ENCODE peak calls at places on chromosomes 4 and X, in eight cellular contexts. R, H, M, T, D, P, Y and L are unnamed samples.

GRCh38 chr4:25160714-25161598 is 707 bp upstream of the SEPSECS start:
- DNase-seq in Y (peak; percentile 21), T (no peak), D (no peak), P (no peak), H (no peak), M (no peak), R (no peak), L (no peak)

GRCh38 chr4:123315617-123316016 is 81.0 kb upstream of the SPRY1 start:
- DNase-seq in H (no peak), T (no peak), D (no peak), M (no peak), R (no peak), Y (no peak), P (no peak), L (no peak)

GRCh38 chrX:110021180-110022022 is 18.5 kb downstream of the TMEM164 start:
- DNase-seq in M (peak; percentile 6), H (no peak), T (no peak), D (no peak), R (no peak), Y (peak; percentile 63), P (peak; percentile 55), L (no peak)

GRCh38 chr4:81845273-81845672 is 373.6 kb upstream of the RASGEF1B start:
- DNase-seq in M (no peak), T (no peak), P (peak; percentile 31), R (no peak), Y (no peak), D (no peak), H (no peak), L (no peak)

GRCh38 chr4:24799544-24800272 is 4.3 kb downstream of the SOD3 start:
- DNase-seq in R (no peak), Y (no peak), H (peak; percentile 56), D (no peak), T (no peak), P (peak; percentile 21), M (no peak), L (peak; percentile 65)

GRCh38 chrX:31319586-31319985 is 247.7 kb upstream of the FTHL17 start:
- DNase-seq in Y (no peak), T (no peak), R (no peak), P (no peak), D (no peak), H (no peak), M (no peak), L (no peak)

GRCh38 chrX:134717698-134718328 is 59.5 kb upstream of the PLAC1 start:
- DNase-seq in Y (no peak), R (no peak), D (no peak), H (no peak), T (no peak), P (peak; percentile 39), M (no peak), L (no peak)

GRCh38 chr4:106095408-106095807 is 200.1 kb downstream of the NPNT start:
- DNase-seq in P (peak; percentile 26), D (no peak), T (no peak), M (no peak), H (no peak), Y (peak; percentile 33), R (no peak), L (no peak)

GRCh38 chrX:12991575-12991974 is 16.7 kb downstream of the TMSB4X start:
- DNase-seq in H (no peak), M (no peak), Y (no peak), R (no peak), T (no peak), D (no peak), P (no peak), L (no peak)

GRCh38 chr4:124708517-124709300 is 3.8 kb downstream of the ANKRD50 start:
- DNase-seq in H (no peak), D (no peak), M (no peak), Y (peak; percentile 48), R (no peak), P (peak; percentile 80), T (no peak), L (no peak)

GRCh38 chr4:118917582-118917981 is 28.9 kb downstream of the SYNPO2 start:
- DNase-seq in H (no peak), D (no peak), P (peak; percentile 23), R (no peak), T (no peak), M (no peak), Y (no peak), L (no peak)

GRCh38 chr4:64402684-64403083 is 6.6 kb downstream of the TECRL start:
- DNase-seq in Y (no peak), R (no peak), D (no peak), H (no peak), P (no peak), M (no peak), T (no peak), L (no peak)

GRCh38 chr4:38384962-38385285 is 279.1 kb upstream of the KLF3 start:
- DNase-seq in Y (no peak), P (no peak), T (no peak), D (no peak), R (no peak), H (no peak), M (no peak), L (no peak)

GRCh38 chr4:66572949-66573348 is 902.7 kb upstream of the EPHA5 start:
- DNase-seq in Y (peak; percentile 94), R (no peak), M (no peak), H (no peak), D (no peak), T (no peak), P (peak; percentile 78), L (no peak)

GRCh38 chr4:3442959-3443749 is 1.4 kb downstream of the HGFAC start:
- DNase-seq in D (peak; percentile 76), M (peak; percentile 6), P (peak; percentile 38), T (no peak), R (peak; percentile 74), H (peak; percentile 87), Y (no peak), L (peak; percentile 64)

GRCh38 chrX:100895365-100896075 is 21.4 kb upstream of the NOX1 start:
- DNase-seq in T (no peak), R (no peak), H (no peak), M (no peak), D (peak; percentile 2), Y (peak; percentile 41), P (peak; percentile 51), L (peak; percentile 70)

GRCh38 chrX:13094780-13095425 is 50.5 kb upstream of the FAM9C start:
- DNase-seq in T (no peak), R (no peak), D (no peak), P (peak; percentile 70), H (no peak), M (peak; percentile 45), Y (peak; percentile 29), L (no peak)

GRCh38 chrX:130393451-130394074 is 8.1 kb upstream of the GPR119 start:
- DNase-seq in R (peak; percentile 20), H (peak; percentile 71), P (peak; percentile 58), T (no peak), D (no peak), M (peak; percentile 12), Y (peak; percentile 50), L (peak; percentile 67)

GRCh38 chr4:55386073-55386472 is 9.7 kb upstream of the TMEM165 start:
- DNase-seq in Y (no peak), M (no peak), T (no peak), H (no peak), P (peak; percentile 46), R (peak; percentile 26), D (no peak), L (peak; percentile 80)

GRCh38 chr4:127975121-127975770 is 10.0 kb downstream of the ABHD18 start:
- DNase-seq in T (no peak), D (no peak), R (no peak), Y (peak; percentile 14), P (no peak), M (no peak), H (no peak), L (no peak)

GRCh38 chrX:84133023-84133422 is 55.0 kb downstream of the RPS6KA6 start:
- DNase-seq in T (no peak), D (no peak), R (no peak), M (no peak), P (no peak), Y (no peak), H (no peak), L (no peak)

GRCh38 chr4:66032571-66032970 is 362.3 kb upstream of the EPHA5 start:
- DNase-seq in T (no peak), M (no peak), D (no peak), R (no peak), Y (no peak), H (no peak), P (no peak), L (no peak)

GRCh38 chr4:89427765-89428164 is 120.2 kb upstream of the GPRIN3 start:
- DNase-seq in H (no peak), Y (no peak), D (no peak), M (peak; percentile 18), P (no peak), R (no peak), T (no peak), L (no peak)

GRCh38 chr4:88731359-88731758 is 33.7 kb upstream of the NAP1L5 start:
- DNase-seq in P (no peak), D (no peak), R (no peak), M (no peak), H (no peak), T (no peak), Y (no peak), L (no peak)

GRCh38 chr4:65661469-65661868 is 8.8 kb downstream of the EPHA5 start:
- DNase-seq in T (no peak), Y (peak; percentile 50), D (no peak), R (no peak), M (no peak), H (no peak), P (no peak), L (peak; percentile 35)

GRCh38 chr4:19119904-19120303 is 1098.3 kb upstream of the LCORL start:
- DNase-seq in T (no peak), P (no peak), Y (no peak), H (no peak), D (no peak), R (no peak), M (no peak), L (no peak)

GRCh38 chr4:26050212-26050643 is 136.2 kb downstream of the SMIM20 start:
- DNase-seq in D (no peak), T (peak; percentile 21), P (no peak), Y (no peak), H (no peak), M (no peak), R (no peak), L (no peak)

GRCh38 chrX:40199704-40200103 is 101.9 kb upstream of the BCOR start:
- DNase-seq in Y (no peak), M (no peak), H (no peak), R (no peak), T (no peak), D (no peak), P (no peak), L (no peak)

GRCh38 chrX:38347136-38347535 is 5.3 kb upstream of the OTC start:
- DNase-seq in T (no peak), D (no peak), P (peak; percentile 86), Y (peak; percentile 49), H (no peak), M (no peak), R (no peak), L (peak; percentile 2)

GRCh38 chr4:7992846-7993245 is 53.2 kb upstream of the AFAP1 start:
- DNase-seq in Y (no peak), D (no peak), T (no peak), P (no peak), H (no peak), M (no peak), R (no peak), L (no peak)

GRCh38 chr4:97987019-97987648 is 156.1 kb downstream of the STPG2 start:
- DNase-seq in R (no peak), P (peak; percentile 48), H (no peak), M (peak; percentile 0), T (no peak), D (no peak), Y (peak; percentile 56), L (peak; percentile 64)